ENCODE peak calls at places on chromosomes 12 and 14, in seven cellular contexts. L, J, Q, W, U, N and H are unnamed samples.

GRCh38 chr14:65832431-65833253 is 420.1 kb downstream of the FUT8 start:
- DNase-seq in U (no peak), J (peak; percentile 41), W (no peak), Q (peak; percentile 5), N (no peak), L (peak; percentile 18), H (no peak)

GRCh38 chr12:127083028-127083949 is 1183.7 kb upstream of the TMEM132C start:
- DNase-seq in L (peak; percentile 86), W (no peak), J (peak; percentile 87), U (no peak), N (peak; percentile 14), Q (peak; percentile 65), H (no peak)

GRCh38 chr12:72134934-72135333 is 137.2 kb upstream of the TRHDE start:
- DNase-seq in Q (no peak), N (no peak), W (no peak), J (no peak), L (peak; percentile 16), U (no peak), H (no peak)

GRCh38 chr14:80211143-80212024 is at the start of gene DIO2:
- DNase-seq in J (peak; percentile 23), N (no peak), Q (peak; percentile 31), W (no peak), L (peak; percentile 9), U (no peak), H (no peak)

GRCh38 chr14:52312872-52313492 is 1.1 kb upstream of the PTGER2 start:
- DNase-seq in J (no peak), W (no peak), Q (peak; percentile 58), N (no peak), U (no peak), L (no peak), H (no peak)

GRCh38 chr12:79776111-79776510 is 85.3 kb upstream of the PAWR start:
- DNase-seq in W (no peak), N (no peak), J (peak; percentile 90), L (no peak), Q (peak; percentile 68), U (no peak), H (no peak)

GRCh38 chr14:63960926-63961567 is 108.2 kb downstream of the SYNE2 start:
- DNase-seq in J (peak; percentile 55), U (no peak), Q (peak; percentile 60), N (no peak), L (no peak), W (no peak), H (no peak)

GRCh38 chr12:124496584-124496983 is 70.8 kb downstream of the NCOR2 start:
- DNase-seq in W (no peak), Q (peak; percentile 28), L (no peak), N (peak; percentile 41), U (no peak), J (peak; percentile 55), H (no peak)

GRCh38 chr12:79233341-79233761 is 368.8 kb downstream of the SYT1 start:
- DNase-seq in J (no peak), N (no peak), W (no peak), U (no peak), Q (no peak), L (peak; percentile 39), H (no peak)

DNA sequence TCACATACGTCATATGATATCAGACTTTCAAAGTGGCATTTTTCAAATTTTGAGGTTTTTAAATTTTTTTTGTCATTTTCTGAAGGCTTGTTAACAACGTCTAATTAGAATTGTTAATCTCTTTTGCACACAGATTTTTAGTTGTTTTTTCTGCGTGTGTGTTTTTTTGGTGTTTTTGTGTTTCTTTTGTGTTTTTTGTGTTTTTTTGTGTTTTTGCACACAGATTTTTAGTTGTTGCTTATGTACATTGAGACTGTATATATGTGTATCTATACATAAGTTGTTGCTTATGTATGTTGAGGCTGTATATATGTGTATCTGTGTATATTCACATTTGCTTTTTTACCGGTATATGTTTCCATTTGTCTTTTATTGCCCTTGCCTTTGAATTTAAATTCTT is 30.8 kb downstream of the ARID2 start:
- DNase-seq in Q (no peak), J (no peak), W (no peak), N (no peak), U (no peak), L (no peak), H (no peak)
- TF ChIP-seq CTCF in Q (no peak), J (no peak), W (no peak), N (no peak), U (no peak), L (no peak), H (no peak)

DNA sequence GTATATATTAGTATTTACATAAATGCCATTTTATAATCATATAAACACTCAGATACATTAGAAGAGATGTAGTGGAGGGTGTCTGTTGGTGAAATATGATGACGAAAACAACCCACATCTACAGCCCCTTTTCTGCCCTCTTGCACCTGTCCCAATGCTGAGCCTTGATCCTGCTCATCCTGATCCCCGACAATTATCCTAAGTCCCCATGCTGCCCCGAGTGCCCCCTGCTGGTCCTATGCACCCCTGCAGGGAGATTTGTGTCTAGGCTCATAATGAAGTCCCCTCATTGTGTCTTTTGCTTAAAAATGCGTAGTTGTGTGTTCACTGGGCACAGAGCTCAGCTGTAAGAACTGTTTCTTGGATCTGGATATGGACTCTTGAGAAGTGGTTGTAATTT is 554.5 kb downstream of the TMEM121 start:
- DNase-seq in N (no peak), L (no peak), Q (no peak), U (no peak), J (no peak), W (no peak), H (no peak)
- TF ChIP-seq CTCF in N (no peak), L (peak; percentile 17), Q (no peak), U (no peak), J (no peak), W (no peak), H (no peak)

GRCh38 chr12:67299936-67300335 is 30.8 kb downstream of the CAND1 start:
- DNase-seq in J (no peak), Q (no peak), N (no peak), W (no peak), U (no peak), L (no peak), H (no peak)
- TF ChIP-seq CTCF in J (no peak), Q (no peak), N (no peak), W (no peak), U (no peak), L (no peak), H (no peak)

GRCh38 chr12:20625531-20625930 is 69.6 kb upstream of the SLCO1C1 start:
- DNase-seq in L (no peak), J (no peak), U (no peak), Q (no peak), N (no peak), W (no peak), H (no peak)

GRCh38 chr12:20627001-20627588 is 68.0 kb upstream of the SLCO1C1 start:
- DNase-seq in J (no peak), U (no peak), L (no peak), Q (no peak), N (no peak), W (no peak), H (no peak)

GRCh38 chr12:20628999-20629398 is 66.1 kb upstream of the SLCO1C1 start:
- DNase-seq in J (no peak), N (no peak), W (no peak), L (no peak), Q (no peak), U (no peak), H (no peak)

GRCh38 chr12:20628388-20628787 is 66.7 kb upstream of the SLCO1C1 start:
- DNase-seq in U (no peak), Q (no peak), J (no peak), N (no peak), L (no peak), W (no peak), H (no peak)

DNA sequence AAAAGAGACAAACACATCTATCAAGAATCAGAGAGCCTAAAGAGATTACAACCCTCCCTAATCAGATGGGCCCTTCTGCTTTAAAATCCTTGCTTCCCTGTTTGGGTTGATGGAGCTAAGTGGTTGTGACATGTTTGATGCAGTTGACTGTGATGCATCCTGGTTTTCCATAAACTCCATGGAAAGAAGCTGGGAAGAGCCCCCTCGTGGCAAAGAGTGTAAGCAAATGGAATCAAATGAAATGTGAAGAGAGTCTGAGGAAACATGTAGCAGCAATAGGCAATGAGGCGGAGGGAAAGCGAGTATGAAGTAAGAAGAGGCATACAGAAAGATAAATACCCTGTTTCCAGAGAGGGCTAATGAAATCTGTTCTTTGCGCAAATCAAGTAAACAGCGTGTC is 70.4 kb upstream of the SLCO1C1 start:
- DNase-seq in N (peak; percentile 55), L (peak; percentile 29), J (peak; percentile 41), W (no peak), U (no peak), Q (peak; percentile 30), H (no peak)
- TF ChIP-seq CTCF in N (peak; percentile 63), L (peak; percentile 53), J (peak; percentile 55), W (no peak), U (no peak), Q (peak; percentile 41), H (no peak)

GRCh38 chr14:29273513-29273912 is 506.9 kb downstream of the FOXG1 start:
- DNase-seq in Q (no peak), N (no peak), J (no peak), U (no peak), L (no peak), W (no peak), H (no peak)
- TF ChIP-seq CTCF in Q (no peak), N (no peak), J (peak; percentile 1), U (no peak), L (peak; percentile 34), W (no peak), H (no peak)

GRCh38 chr12:46135750-46136149 is 133.1 kb downstream of the SLC38A1 start:
- DNase-seq in L (no peak), N (no peak), Q (no peak), U (no peak), J (no peak), W (no peak), H (no peak)
- TF ChIP-seq CTCF in L (no peak), N (no peak), Q (no peak), U (no peak), J (no peak), W (no peak), H (no peak)

GRCh38 chr12:120231316-120232011 is 30.6 kb upstream of the RPLP0 start:
- DNase-seq in W (peak; percentile 52), J (peak; percentile 87), U (peak; percentile 28), L (peak; percentile 94), Q (peak; percentile 97), N (peak; percentile 42), H (no peak)
- TF ChIP-seq CTCF in W (no peak), J (peak; percentile 32), U (peak; percentile 17), L (no peak), Q (peak; percentile 27), N (no peak), H (no peak)